ENCODE peak calls at places on chromosome 2, in four cellular contexts. K is psoas muscle, U is ascending aorta, M is AG04450. X is an unnamed sample.

GRCh38 chr2:119407430-119408220 is 24.0 kb upstream of the TMEM37 start:
- DNase-seq in U (no peak), M (peak; percentile 43), K (no peak), X (no peak)

GRCh38 chr2:112679484-112679883 is 33.7 kb downstream of the SLC20A1 start:
- DNase-seq in U (no peak), K (peak; percentile 34), M (no peak), X (peak; percentile 38)

GRCh38 chr2:108392029-108392428 is 14.3 kb downstream of the SULT1C4 start:
- DNase-seq in M (no peak), U (no peak), K (no peak), X (no peak)

GRCh38 chr2:120514521-120514920 is 168.6 kb downstream of the INHBB start:
- DNase-seq in U (no peak), K (no peak), M (no peak), X (no peak)

GRCh38 chr2:153519260-153519875 is 40.8 kb upstream of the RPRM start:
- DNase-seq in M (peak; percentile 2), U (no peak), K (peak; percentile 36), X (no peak)

GRCh38 chr2:73260338-73260984 is 23.8 kb downstream of the FBXO41 start:
- DNase-seq in U (no peak), K (peak; percentile 44), M (no peak), X (peak; percentile 25)

GRCh38 chr2:177574357-177574756 is 181.8 kb downstream of the AGPS start:
- DNase-seq in K (no peak), M (no peak), U (no peak), X (no peak)

GRCh38 chr2:224405412-224405811 is 3.5 kb upstream of the FAM124B start:
- DNase-seq in U (no peak), M (no peak), K (no peak), X (no peak)

GRCh38 chr2:64228126-64228678 is 84.0 kb upstream of the PELI1 start:
- DNase-seq in U (peak; percentile 30), K (peak; percentile 79), M (peak; percentile 10), X (peak; percentile 50)

GRCh38 chr2:105328281-105329196 is 996 bp downstream of the TGFBRAP1 start:
- DNase-seq in K (no peak), U (no peak), M (no peak), X (peak; percentile 29)

GRCh38 chr2:71710805-71711469 is 257.6 kb downstream of the DYSF start:
- DNase-seq in M (no peak), K (no peak), U (no peak), X (no peak)

GRCh38 chr2:72414108-72414507 is 266.4 kb upstream of the CYP26B1 start:
- DNase-seq in U (no peak), K (no peak), M (no peak), X (no peak)

GRCh38 chr2:56889738-56890137 is 705.9 kb downstream of the CCDC85A start:
- DNase-seq in K (no peak), M (no peak), U (no peak), X (no peak)